ENCODE peak calls at places on chromosome 7, in four cellular contexts. One of them, this sample, is unnamed.

GRCh38 chr7:34048445-34048844 is 143.1 kb downstream of the BMPER start:
- DNase-seq in GM12878: no peak
- DNase-seq in A549: no peak
- DNase-seq in HCT116: no peak
- DNase-seq in this sample: no peak

GRCh38 chr7:73345538-73345937 is 17.6 kb downstream of the FKBP6 start:
- DNase-seq in GM12878: no peak
- DNase-seq in A549: no peak
- DNase-seq in HCT116: no peak
- DNase-seq in this sample: no peak

GRCh38 chr7:148905093-148905666 is 21.1 kb upstream of the EZH2 start:
- DNase-seq in GM12878: no peak
- DNase-seq in A549: no peak
- DNase-seq in HCT116: no peak
- DNase-seq in this sample: no peak

GRCh38 chr7:44383566-44383965 is 58.2 kb upstream of the CAMK2B start:
- DNase-seq in GM12878: no peak
- DNase-seq in A549: no peak
- DNase-seq in HCT116: no peak
- DNase-seq in this sample: no peak

GRCh38 chr7:64774204-64774842 is 19.9 kb upstream of the ZNF138 start:
- DNase-seq in GM12878: no peak
- DNase-seq in A549: no peak
- DNase-seq in HCT116: no peak
- DNase-seq in this sample: peak

GRCh38 chr7:2729893-2730716 is 42.1 kb downstream of the AMZ1 start:
- DNase-seq in GM12878: no peak
- DNase-seq in A549: no peak
- DNase-seq in HCT116: no peak
- DNase-seq in this sample: no peak

GRCh38 chr7:46198691-46199090 is 277.6 kb upstream of the IGFBP3 start:
- DNase-seq in GM12878: no peak
- DNase-seq in A549: no peak
- DNase-seq in HCT116: no peak
- DNase-seq in this sample: no peak

GRCh38 chr7:20596653-20597052 is 18.8 kb upstream of the ABCB5 start:
- DNase-seq in GM12878: no peak
- DNase-seq in A549: no peak
- DNase-seq in HCT116: no peak
- DNase-seq in this sample: no peak

GRCh38 chr7:70736715-70737460 is 395.1 kb upstream of the GALNT17 start:
- DNase-seq in GM12878: no peak
- DNase-seq in A549: no peak
- DNase-seq in HCT116: no peak
- DNase-seq in this sample: no peak

GRCh38 chr7:30751257-30751650 is 681 bp upstream of the INMT start:
- DNase-seq in GM12878: no peak
- DNase-seq in A549: no peak
- DNase-seq in HCT116: no peak
- DNase-seq in this sample: no peak

GRCh38 chr7:35401217-35401879 is 147.4 kb upstream of the TBX20 start:
- DNase-seq in GM12878: no peak
- DNase-seq in A549: no peak
- DNase-seq in HCT116: no peak
- DNase-seq in this sample: no peak

GRCh38 chr7:132002343-132002968 is 446.0 kb upstream of the PODXL start:
- DNase-seq in GM12878: no peak
- DNase-seq in A549: peak
- DNase-seq in HCT116: no peak
- DNase-seq in this sample: no peak

GRCh38 chr7:106610996-106611886 is 49.7 kb downstream of the CCDC71L start:
- DNase-seq in GM12878: peak
- DNase-seq in A549: no peak
- DNase-seq in HCT116: no peak
- DNase-seq in this sample: no peak

GRCh38 chr7:102284399-102284798 is 2.3 kb upstream of the SH2B2 start:
- DNase-seq in GM12878: no peak
- DNase-seq in A549: no peak
- DNase-seq in HCT116: no peak
- DNase-seq in this sample: no peak

GRCh38 chr7:151023211-151023610 is 1.1 kb downstream of the ATG9B start:
- DNase-seq in GM12878: no peak
- DNase-seq in A549: no peak
- DNase-seq in HCT116: no peak
- DNase-seq in this sample: no peak

GRCh38 chr7:40493609-40494041 is 358.8 kb downstream of the SUGCT start:
- DNase-seq in GM12878: no peak
- DNase-seq in A549: no peak
- DNase-seq in HCT116: no peak
- DNase-seq in this sample: no peak

GRCh38 chr7:158771213-158771817 is 58.0 kb downstream of the ESYT2 start:
- DNase-seq in GM12878: no peak
- DNase-seq in A549: no peak
- DNase-seq in HCT116: no peak
- DNase-seq in this sample: no peak

GRCh38 chr7:54839538-54840213 is 80.7 kb upstream of the SEC61G start:
- DNase-seq in GM12878: no peak
- DNase-seq in A549: peak
- DNase-seq in HCT116: peak
- DNase-seq in this sample: peak

GRCh38 chr7:158749396-158749795 is 44.8 kb upstream of the NCAPG2 start:
- DNase-seq in GM12878: no peak
- DNase-seq in A549: no peak
- DNase-seq in HCT116: no peak
- DNase-seq in this sample: no peak

GRCh38 chr7:138370956-138371355 is 89.1 kb upstream of the TRIM24 start:
- DNase-seq in GM12878: no peak
- DNase-seq in A549: no peak
- DNase-seq in HCT116: no peak
- DNase-seq in this sample: no peak

GRCh38 chr7:140440593-140440992 is 36.7 kb downstream of the RAB19 start:
- DNase-seq in GM12878: no peak
- DNase-seq in A549: no peak
- DNase-seq in HCT116: no peak
- DNase-seq in this sample: no peak

GRCh38 chr7:86733783-86734182 is 90.1 kb downstream of the GRM3 start:
- DNase-seq in GM12878: no peak
- DNase-seq in A549: peak
- DNase-seq in HCT116: no peak
- DNase-seq in this sample: peak

GRCh38 chr7:56092789-56093531 is at the start of gene PHKG1:
- DNase-seq in GM12878: no peak
- DNase-seq in A549: peak
- DNase-seq in HCT116: no peak
- DNase-seq in this sample: peak

GRCh38 chr7:56099653-56100052 is 6.6 kb downstream of the CHCHD2 start:
- DNase-seq in GM12878: no peak
- DNase-seq in A549: no peak
- DNase-seq in HCT116: no peak
- DNase-seq in this sample: no peak

DNA sequence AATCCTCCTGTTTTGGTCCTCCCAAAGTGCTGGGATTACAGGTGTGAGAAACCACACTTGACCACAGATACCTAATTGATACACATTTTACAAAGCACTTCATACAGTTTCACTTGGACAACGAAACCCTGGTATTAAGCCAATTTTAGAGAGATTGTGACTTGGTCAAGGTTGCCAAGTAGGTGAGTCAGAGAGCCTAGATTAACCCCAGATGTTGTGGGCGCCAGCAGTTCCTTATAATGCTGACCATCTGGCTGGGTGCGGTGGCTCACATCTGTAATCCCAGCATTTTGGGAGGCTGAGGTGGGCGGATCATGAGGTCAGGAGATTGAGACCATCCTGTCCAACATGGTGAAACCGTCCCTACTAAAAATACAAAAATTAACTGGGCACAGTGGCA is 4.9 kb upstream of the PHKG1 start:
- DNase-seq in GM12878: no peak
- DNase-seq in A549: no peak
- DNase-seq in HCT116: no peak
- DNase-seq in this sample: peak
- TF ChIP-seq POLR2A in GM12878: peak
- TF ChIP-seq POLR2A in A549: no peak
- TF ChIP-seq POLR2A in HCT116: no peak
- TF ChIP-seq POLR2A in this sample: no peak

GRCh38 chr7:88218428-88218745 is 1.5 kb downstream of the SRI start:
- DNase-seq in GM12878: no peak
- DNase-seq in A549: no peak
- DNase-seq in HCT116: no peak
- DNase-seq in this sample: no peak
- H3K4me3 ChIP-seq in GM12878: peak
- H3K4me3 ChIP-seq in A549: peak
- H3K4me3 ChIP-seq in HCT116: peak
- H3K4me3 ChIP-seq in this sample: peak

DNA sequence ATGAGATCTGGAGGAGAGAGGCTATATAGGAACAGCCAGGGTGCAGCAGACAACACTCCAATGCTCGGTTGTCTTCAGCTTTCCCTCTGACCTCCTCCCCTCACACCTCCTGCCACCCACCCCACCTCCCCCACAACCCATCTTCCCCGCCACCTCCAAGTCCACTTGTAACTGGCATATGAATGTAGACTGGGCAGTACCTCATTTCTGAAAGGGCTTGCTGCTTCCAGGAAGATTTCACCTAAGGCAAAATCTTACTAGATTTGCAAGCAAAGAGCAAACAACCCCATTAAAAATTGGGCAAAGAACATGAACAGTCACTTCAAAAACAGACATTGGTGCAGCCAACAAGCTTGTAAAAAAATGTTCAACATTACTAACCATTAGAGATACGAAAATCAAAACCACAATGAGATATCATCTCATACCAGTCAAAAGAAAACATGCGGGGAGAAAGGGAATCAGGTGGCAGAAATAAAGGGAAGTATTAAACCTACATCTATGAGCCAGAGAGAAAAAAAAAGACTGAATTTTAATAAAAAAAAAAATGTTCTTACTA is 164.6 kb upstream of the C1GALT1 start:
- DNase-seq in GM12878: no peak
- DNase-seq in A549: no peak
- DNase-seq in HCT116: no peak
- DNase-seq in this sample: no peak
- TF ChIP-seq MAX in GM12878: no peak
- TF ChIP-seq MAX in A549: no peak
- TF ChIP-seq MAX in HCT116: no peak
- TF ChIP-seq MAX in this sample: no peak

GRCh38 chr7:77244222-77244934 is 44.8 kb upstream of the FGL2 start:
- DNase-seq in GM12878: no peak
- DNase-seq in A549: no peak
- DNase-seq in HCT116: no peak
- DNase-seq in this sample: peak

GRCh38 chr7:77246031-77246430 is 46.4 kb upstream of the FGL2 start:
- DNase-seq in GM12878: no peak
- DNase-seq in A549: no peak
- DNase-seq in HCT116: no peak
- DNase-seq in this sample: peak

GRCh38 chr7:77247206-77247850 is 47.7 kb upstream of the FGL2 start:
- DNase-seq in GM12878: peak
- DNase-seq in A549: peak
- DNase-seq in HCT116: peak
- DNase-seq in this sample: peak

GRCh38 chr7:77242535-77242934 is 42.9 kb upstream of the FGL2 start:
- DNase-seq in GM12878: no peak
- DNase-seq in A549: no peak
- DNase-seq in HCT116: no peak
- DNase-seq in this sample: peak

GRCh38 chr7:77245015-77245755 is 45.6 kb upstream of the FGL2 start:
- DNase-seq in GM12878: no peak
- DNase-seq in A549: no peak
- DNase-seq in HCT116: no peak
- DNase-seq in this sample: peak
- TF ChIP-seq POLR2A in GM12878: no peak
- TF ChIP-seq POLR2A in A549: no peak
- TF ChIP-seq POLR2A in HCT116: no peak
- TF ChIP-seq POLR2A in this sample: no peak

DNA sequence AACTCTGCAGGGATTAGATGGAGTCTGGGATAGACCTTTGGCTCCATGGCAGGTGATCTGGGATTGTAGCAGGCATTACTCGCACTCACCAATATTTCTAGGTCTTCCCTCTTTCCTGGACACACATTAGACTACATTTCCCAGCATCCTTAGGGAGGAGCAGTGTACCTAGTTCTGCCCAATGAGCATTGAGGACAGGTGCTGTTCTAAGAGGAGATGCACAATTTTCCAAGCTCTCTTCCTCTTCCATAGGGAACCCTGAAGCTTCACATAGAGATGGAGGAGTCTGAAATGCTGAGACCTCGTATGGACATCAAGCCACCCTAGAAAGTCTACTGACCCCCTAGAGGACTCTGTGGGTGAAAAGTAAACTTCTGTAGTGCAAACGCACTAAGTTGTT is 4.4 kb downstream of the GRID2IP start:
- DNase-seq in GM12878: no peak
- DNase-seq in A549: peak
- DNase-seq in HCT116: peak
- DNase-seq in this sample: no peak
- H3K4me3 ChIP-seq in GM12878: no peak
- H3K4me3 ChIP-seq in A549: no peak
- H3K4me3 ChIP-seq in HCT116: no peak
- H3K4me3 ChIP-seq in this sample: no peak

DNA sequence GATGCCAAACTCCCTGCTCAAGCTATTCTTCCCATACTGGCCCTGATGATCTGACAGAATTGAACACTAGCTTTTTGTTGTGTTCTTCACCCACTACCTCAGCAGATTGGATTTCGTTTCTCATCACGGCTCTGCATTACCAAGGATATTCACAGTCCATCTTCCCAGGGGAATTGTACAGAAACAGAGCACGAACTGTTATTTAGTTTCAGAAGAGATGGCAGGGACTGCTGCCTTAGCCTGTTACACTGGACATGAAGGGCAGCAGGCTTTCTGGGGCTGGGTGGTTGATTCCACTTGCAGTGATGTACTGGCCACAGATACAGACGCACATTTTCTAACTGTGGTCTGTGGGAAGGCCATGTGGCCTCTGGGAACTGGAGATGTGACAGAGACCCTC is 82.0 kb downstream of the RNF216 start:
- DNase-seq in GM12878: no peak
- DNase-seq in A549: no peak
- DNase-seq in HCT116: no peak
- DNase-seq in this sample: no peak
- TF ChIP-seq MAX in GM12878: no peak
- TF ChIP-seq MAX in A549: no peak
- TF ChIP-seq MAX in HCT116: no peak
- TF ChIP-seq MAX in this sample: no peak